ENCODE peak calls at places on chromosomes 11 and 22, in six cellular contexts. N, E, X, O, S and D are unnamed samples.

GRCh38 chr11:103659743-103660142 is 376.7 kb upstream of the DDI1 start:
- DNase-seq in N (no peak), E (no peak), X (no peak), O (peak; percentile 28), S (no peak), D (no peak)

GRCh38 chr11:59247535-59248227 is 35.0 kb upstream of the MPEG1 start:
- DNase-seq in N (peak; percentile 70), E (no peak), X (no peak), O (peak; percentile 81), S (peak; percentile 57), D (no peak)

GRCh38 chr11:16402654-16403447 is 46.5 kb upstream of the SOX6 start:
- DNase-seq in N (no peak), E (no peak), X (no peak), O (no peak), S (no peak), D (no peak)

GRCh38 chr11:17077240-17077519 is 287 bp downstream of the RPS13 start:
- DNase-seq in N (peak; percentile 60), E (no peak), X (no peak), O (no peak), S (no peak), D (no peak)

GRCh38 chr11:14093065-14093464 is 130.5 kb downstream of the SPON1 start:
- DNase-seq in N (no peak), E (no peak), X (no peak), O (no peak), S (no peak), D (no peak)

GRCh38 chr11:21264125-21264524 is 594.7 kb downstream of the NELL1 start:
- DNase-seq in N (no peak), E (no peak), X (no peak), O (no peak), S (no peak), D (no peak)

GRCh38 chr11:46333129-46333947 is 13.9 kb upstream of the DGKZ start:
- DNase-seq in N (no peak), E (no peak), X (peak; percentile 62), O (no peak), S (peak; percentile 35), D (no peak)

GRCh38 chr22:22752556-22753477 is 108.4 kb downstream of the GGTLC2 start:
- DNase-seq in N (no peak), E (no peak), X (no peak), O (peak; percentile 75), S (peak; percentile 53), D (no peak)

GRCh38 chr11:15920856-15921629 is 435.3 kb downstream of the SOX6 start:
- DNase-seq in N (no peak), E (no peak), X (no peak), O (peak; percentile 60), S (no peak), D (no peak)

GRCh38 chr11:67436459-67437081 is 912 bp downstream of the PTPRCAP start:
- DNase-seq in N (no peak), E (no peak), X (peak; percentile 86), O (peak; percentile 14), S (no peak), D (no peak)

GRCh38 chr11:92269021-92269420 is 44.4 kb downstream of the FAT3 start:
- DNase-seq in N (peak; percentile 42), E (no peak), X (no peak), O (peak; percentile 42), S (no peak), D (no peak)

GRCh38 chr11:2583605-2583958 is 116.2 kb downstream of the KCNQ1OT1 start:
- DNase-seq in N (peak; percentile 43), E (no peak), X (peak; percentile 14), O (no peak), S (no peak), D (no peak)

GRCh38 chr11:89477175-89477574 is 14.0 kb downstream of the NOX4 start:
- DNase-seq in N (no peak), E (no peak), X (no peak), O (no peak), S (no peak), D (no peak)

GRCh38 chr11:65308281-65308891 is 6.3 kb upstream of the CDC42EP2 start:
- DNase-seq in N (no peak), E (peak; percentile 53), X (no peak), O (peak; percentile 80), S (no peak), D (no peak)

GRCh38 chr11:68770781-68771180 is 19.5 kb upstream of the TESMIN start:
- DNase-seq in N (no peak), E (no peak), X (no peak), O (no peak), S (no peak), D (no peak)

GRCh38 chr22:19554834-19555404 is 30.7 kb upstream of the CLDN5 start:
- DNase-seq in N (peak; percentile 66), E (no peak), X (no peak), O (peak; percentile 33), S (no peak), D (no peak)

GRCh38 chr11:36123353-36124220 is 165.6 kb downstream of the COMMD9 start:
- DNase-seq in N (no peak), E (no peak), X (no peak), O (no peak), S (no peak), D (peak; percentile 20)

GRCh38 chr11:87092567-87092966 is 54.8 kb downstream of the TMEM135 start:
- DNase-seq in N (no peak), E (no peak), X (no peak), O (no peak), S (no peak), D (no peak)

GRCh38 chr22:33101550-33101949 is 43.4 kb upstream of the SYN3 start:
- DNase-seq in N (no peak), E (no peak), X (no peak), O (no peak), S (no peak), D (no peak)

GRCh38 chr11:132844956-132845355 is 687.3 kb downstream of the OPCML start:
- DNase-seq in N (no peak), E (no peak), X (no peak), O (peak; percentile 76), S (no peak), D (no peak)

GRCh38 chr11:14270690-14271542 is 88.1 kb downstream of the RRAS2 start:
- DNase-seq in N (no peak), E (no peak), X (no peak), O (no peak), S (peak; percentile 17), D (no peak)

GRCh38 chr11:115660072-115660805 is 156.0 kb upstream of the CADM1 start:
- DNase-seq in N (no peak), E (no peak), X (no peak), O (no peak), S (no peak), D (no peak)

GRCh38 chr11:121300313-121300971 is 7.9 kb downstream of the SC5D start:
- DNase-seq in N (no peak), E (no peak), X (no peak), O (peak; percentile 42), S (no peak), D (no peak)

GRCh38 chr22:48832592-48832991 is 995.1 kb downstream of the BRD1 start:
- DNase-seq in N (no peak), E (no peak), X (peak; percentile 25), O (no peak), S (no peak), D (no peak)